ENCODE peak calls at places on chromosomes 6 and 20, in nine cellular contexts. J is psoas muscle, N is PC-9, R is OCI-LY7, L is ovary, M is aorta, I is colonic mucosa, K is GM12878, F is tibial nerve. C is an unnamed sample.

GRCh38 chr6:77930382-77930781 is 277.5 kb downstream of the MEI4 start:
- DNase-seq in J (no peak), N (no peak), R (no peak), L (no peak), M (no peak), I (no peak), K (no peak), F (no peak), C (no peak)

GRCh38 chr6:37575221-37575620 is 75.5 kb upstream of the CCDC167 start:
- DNase-seq in J (no peak), N (no peak), R (no peak), L (no peak), M (no peak), I (no peak), K (no peak), F (no peak), C (no peak)

GRCh38 chr6:57190140-57190539 is 18.0 kb downstream of the BAG2 start:
- DNase-seq in J (no peak), N (no peak), R (peak; percentile 15), L (no peak), M (no peak), I (no peak), K (no peak), F (no peak), C (no peak)

GRCh38 chr6:6969761-6970223 is 138.0 kb upstream of the RREB1 start:
- DNase-seq in J (no peak), N (peak; percentile 91), R (no peak), L (no peak), M (no peak), I (peak; percentile 92), K (no peak), F (no peak), C (no peak)

GRCh38 chr20:47677314-47678129 is 107.8 kb downstream of the SULF2 start:
- DNase-seq in J (no peak), N (no peak), R (peak; percentile 72), L (peak; percentile 39), M (no peak), I (peak; percentile 28), K (no peak), F (no peak), C (no peak)

GRCh38 chr20:53937330-53937729 is 133.1 kb downstream of the BCAS1 start:
- DNase-seq in J (no peak), N (no peak), R (no peak), L (no peak), M (no peak), I (no peak), K (no peak), F (no peak), C (no peak)

GRCh38 chr20:52593634-52594033 is 378.5 kb upstream of the TSHZ2 start:
- DNase-seq in J (no peak), N (no peak), R (no peak), L (no peak), M (no peak), I (no peak), K (no peak), F (no peak), C (no peak)

GRCh38 chr6:10595731-10596664 is 74.8 kb downstream of the GCNT2 start:
- DNase-seq in J (no peak), N (peak; percentile 71), R (no peak), L (no peak), M (no peak), I (no peak), K (no peak), F (no peak), C (no peak)

GRCh38 chr20:62699741-62700140 is 8.9 kb upstream of the NTSR1 start:
- DNase-seq in J (no peak), N (no peak), R (no peak), L (no peak), M (no peak), I (no peak), K (no peak), F (no peak), C (no peak)

GRCh38 chr20:38337561-38338140 is 8.6 kb upstream of the LBP start:
- DNase-seq in J (no peak), N (peak; percentile 61), R (peak; percentile 29), L (no peak), M (no peak), I (peak; percentile 38), K (no peak), F (no peak), C (no peak)

GRCh38 chr6:127190552-127190951 is 72.1 kb downstream of the RSPO3 start:
- DNase-seq in J (no peak), N (no peak), R (peak; percentile 24), L (no peak), M (no peak), I (no peak), K (no peak), F (no peak), C (no peak)

GRCh38 chr20:38725458-38725958 is 1.2 kb downstream of the SLC32A1 start:
- DNase-seq in J (no peak), N (no peak), R (no peak), L (no peak), M (no peak), I (no peak), K (no peak), F (no peak), C (no peak)

GRCh38 chr6:120055071-120055470 is 705.5 kb upstream of the MAN1A1 start:
- DNase-seq in J (no peak), N (no peak), R (no peak), L (no peak), M (no peak), I (no peak), K (no peak), F (no peak), C (no peak)

GRCh38 chr20:33701629-33702450 is 15.7 kb upstream of the E2F1 start:
- DNase-seq in J (no peak), N (no peak), R (no peak), L (no peak), M (no peak), I (no peak), K (no peak), F (no peak), C (no peak)

GRCh38 chr6:53199156-53199555 is 50.5 kb upstream of the GCM1 start:
- DNase-seq in J (no peak), N (no peak), R (peak; percentile 81), L (no peak), M (no peak), I (no peak), K (peak; percentile 43), F (no peak), C (no peak)

GRCh38 chr20:61405007-61405406 is 152.9 kb downstream of the CDH4 start:
- DNase-seq in J (no peak), N (no peak), R (no peak), L (no peak), M (peak; percentile 38), I (no peak), K (no peak), F (no peak), C (no peak)

GRCh38 chr20:58892126-58892931 is 39.8 kb downstream of the GNAS start:
- DNase-seq in J (peak; percentile 76), N (no peak), R (peak; percentile 84), L (peak; percentile 71), M (peak; percentile 92), I (peak; percentile 74), K (no peak), F (peak; percentile 60), C (peak; percentile 90)
- H3K9me3 ChIP-seq in J (no peaks in the 10 kb centered on the region), N (no peaks in the 10 kb centered on the region), R (no peaks in the 10 kb centered on the region), L (no peaks in the 10 kb centered on the region), M (no peaks in the 10 kb centered on the region), I (no peaks in the 10 kb centered on the region), K (no peaks in the 10 kb centered on the region), F (no peaks in the 10 kb centered on the region), C (no peaks in the 10 kb centered on the region)

DNA sequence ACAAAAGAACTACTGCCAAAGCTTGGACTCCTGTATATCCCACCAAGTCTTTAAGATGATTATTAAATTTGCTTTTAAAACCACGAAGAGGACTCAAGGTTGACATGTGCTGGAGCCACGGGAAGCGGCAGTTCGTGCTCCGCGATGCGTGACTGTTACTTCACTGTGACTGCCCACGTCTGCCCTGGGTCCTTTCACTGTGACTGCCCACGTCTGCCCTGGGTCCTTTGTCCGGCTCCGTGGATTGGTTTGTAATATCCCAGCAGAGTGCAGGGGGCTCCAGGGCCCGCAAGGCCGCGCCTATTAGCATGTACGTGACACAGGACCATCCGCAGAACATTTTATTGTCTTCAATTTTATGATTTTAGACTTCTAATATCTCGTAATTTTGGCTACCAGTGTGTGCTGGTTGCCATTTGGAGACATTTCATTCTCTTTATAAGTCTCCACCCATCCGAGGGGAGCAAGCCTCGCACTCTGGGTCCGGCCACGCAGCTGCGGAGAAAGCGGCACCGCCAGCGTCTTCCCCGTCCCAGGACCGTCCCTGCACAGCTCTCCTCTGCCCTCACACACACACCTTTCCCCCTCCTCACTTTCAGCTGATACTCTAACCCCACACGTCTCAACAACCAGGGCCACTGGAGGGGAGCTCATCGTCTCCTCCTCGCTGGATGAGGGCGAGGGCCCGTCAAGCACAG is 42.9 kb downstream of the DACT2 start:
- DNase-seq in J (no peak), N (no peak), R (no peak), L (no peak), M (no peak), I (no peak), K (no peak), F (no peak), C (no peak)
- H3K9me3 ChIP-seq in J (no peaks in the 10 kb centered on the region), N (no peaks in the 10 kb centered on the region), R (no peaks in the 10 kb centered on the region), L (no peaks in the 10 kb centered on the region), M (no peaks in the 10 kb centered on the region), I (no peaks in the 10 kb centered on the region), K (no peaks in the 10 kb centered on the region), F (no peaks in the 10 kb centered on the region), C (no peaks in the 10 kb centered on the region)

DNA sequence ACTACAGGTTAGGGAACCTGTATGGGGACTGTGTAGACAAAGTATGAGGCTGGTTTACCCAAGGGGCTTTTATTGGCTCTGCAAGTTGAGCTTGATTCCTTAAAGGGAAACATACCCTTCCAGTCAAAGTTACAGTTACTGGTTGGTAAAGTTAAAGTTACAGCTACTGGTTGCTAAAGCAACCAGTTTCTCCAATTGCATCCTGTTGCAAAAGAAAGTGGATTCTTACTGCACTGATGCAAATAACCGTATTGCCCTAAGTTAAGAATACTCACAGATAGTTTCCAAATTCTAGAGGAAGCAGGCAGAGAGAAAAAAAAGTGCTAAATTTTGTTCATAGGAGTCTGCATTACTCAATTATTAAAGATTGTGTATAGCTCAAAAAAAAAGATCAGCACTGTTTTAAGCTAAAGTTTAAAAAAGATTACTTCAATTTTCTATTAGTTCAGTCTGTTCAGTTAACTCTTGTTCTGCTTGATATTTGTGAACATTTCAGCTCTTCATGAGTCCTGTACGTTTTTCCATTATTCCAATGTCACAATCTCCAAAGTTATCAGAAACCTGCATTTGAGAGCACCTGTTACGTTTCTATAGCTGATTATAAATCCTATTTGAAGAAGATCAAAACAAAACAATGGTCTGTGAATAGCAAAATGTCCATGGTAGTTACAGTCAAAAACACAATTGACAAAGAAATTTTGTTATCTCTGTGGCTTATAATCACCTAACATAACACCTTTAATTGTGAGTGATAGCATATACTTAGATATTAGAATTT is 8.6 kb upstream of the IL22RA2 start:
- DNase-seq in J (no peak), N (no peak), R (peak; percentile 28), L (no peak), M (no peak), I (no peak), K (no peak), F (no peak), C (no peak)
- H3K9me3 ChIP-seq in J (peaks cover 38% of the 10 kb centered on the region), N (peaks cover 44% of the 10 kb centered on the region), R (peaks cover 41% of the 10 kb centered on the region), L (no peaks in the 10 kb centered on the region), M (peaks cover 5% of the 10 kb centered on the region), I (no peaks in the 10 kb centered on the region), K (peaks cover 15% of the 10 kb centered on the region), F (peaks cover 51% of the 10 kb centered on the region), C (peaks cover 3% of the 10 kb centered on the region)

DNA sequence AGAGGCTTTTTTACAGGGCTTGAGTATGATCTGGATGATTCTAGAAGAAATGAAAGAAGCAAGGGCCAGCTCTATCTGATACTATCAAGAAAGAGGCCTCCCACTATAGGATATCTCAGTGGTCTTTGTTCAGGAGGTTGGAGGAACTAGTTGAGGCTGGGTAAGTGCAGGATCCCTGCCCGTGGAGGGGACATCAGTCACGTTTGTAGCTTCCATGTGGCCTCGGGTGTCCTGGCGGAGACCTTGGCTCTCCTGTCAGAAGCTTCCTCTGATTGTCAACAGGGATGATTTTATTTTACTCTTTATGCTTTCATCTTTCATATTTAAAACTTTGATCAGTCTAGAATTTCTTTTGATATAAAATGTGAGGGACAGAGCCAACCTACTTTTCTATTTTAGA is 86.6 kb downstream of the PHACTR3 start:
- DNase-seq in J (no peak), N (no peak), R (no peak), L (no peak), M (no peak), I (no peak), K (no peak), F (no peak), C (no peak)
- H3K9me3 ChIP-seq in J (no peaks in the 10 kb centered on the region), N (no peaks in the 10 kb centered on the region), R (no peaks in the 10 kb centered on the region), L (no peaks in the 10 kb centered on the region), M (peaks cover 1% of the 10 kb centered on the region), I (no peaks in the 10 kb centered on the region), K (no peaks in the 10 kb centered on the region), F (no peaks in the 10 kb centered on the region), C (no peaks in the 10 kb centered on the region)

C was measured in sigmoid colon.